ENCODE peak calls at places on chromosome 17, in six cellular contexts. A is Caco-2, K is AG10803, B is MCF 10A, D is sigmoid colon, M is tibial nerve. R is an unnamed sample.

GRCh38 chr17:50345443-50346312 is at the start of gene XYLT2:
- DNase-seq in D (peak; percentile 91), K (peak; percentile 83), M (peak; percentile 76), A (peak; percentile 94), B (peak; percentile 78), R (peak; percentile 85)

GRCh38 chr17:38351412-38352222 is at the start of gene SOCS7:
- DNase-seq in A (peak; percentile 94), M (peak; percentile 86), K (peak; percentile 87), B (peak; percentile 91), D (peak; percentile 95), R (peak; percentile 94)

GRCh38 chr17:76868669-76869208 is 535 bp downstream of the MGAT5B start:
- DNase-seq in D (no peak), M (no peak), A (no peak), K (no peak), B (no peak), R (no peak)

GRCh38 chr17:49438885-49439284 is 24.2 kb upstream of the PHB1 start:
- DNase-seq in K (no peak), D (no peak), A (peak; percentile 35), M (no peak), B (no peak), R (no peak)

GRCh38 chr17:40321502-40322416 is 12.8 kb downstream of the RARA start:
- DNase-seq in B (no peak), K (no peak), D (peak; percentile 84), M (peak; percentile 10), A (no peak), R (no peak)

GRCh38 chr17:76734080-76734840 is 2.9 kb downstream of the SRSF2 start:
- DNase-seq in B (no peak), K (no peak), D (no peak), M (no peak), A (no peak), R (no peak)

GRCh38 chr17:76714822-76715461 is 4.2 kb upstream of the MXRA7 start:
- DNase-seq in B (peak; percentile 67), A (peak; percentile 66), K (peak; percentile 54), M (peak; percentile 78), D (peak; percentile 80), R (peak; percentile 87)

GRCh38 chr17:50460831-50461526 is 7.7 kb downstream of the CHAD start:
- DNase-seq in B (no peak), K (no peak), D (peak; percentile 49), M (no peak), A (no peak), R (no peak)

GRCh38 chr17:56914641-56915263 is 903 bp upstream of the TRIM25 start:
- DNase-seq in B (no peak), K (no peak), M (no peak), D (no peak), A (no peak), R (no peak)

GRCh38 chr17:67056746-67057490 is 12.6 kb downstream of the CACNG1 start:
- DNase-seq in D (no peak), B (no peak), M (no peak), A (peak; percentile 24), K (no peak), R (peak; percentile 21)

GRCh38 chr17:39208893-39209292 is 8.8 kb downstream of the RPL19 start:
- DNase-seq in K (no peak), M (no peak), D (no peak), A (no peak), B (peak; percentile 64), R (no peak)

GRCh38 chr17:60398227-60398959 is 6.5 kb upstream of the USP32 start:
- DNase-seq in A (no peak), D (no peak), M (no peak), B (no peak), K (no peak), R (no peak)

GRCh38 chr17:27236710-27237315 is 57.1 kb upstream of the WSB1 start:
- DNase-seq in M (peak; percentile 88), B (peak; percentile 77), D (peak; percentile 87), K (peak; percentile 65), A (peak; percentile 69), R (peak; percentile 84)

GRCh38 chr17:38797828-38798227 is 1.5 kb downstream of the PIP4K2B start:
- DNase-seq in M (no peak), B (no peak), D (no peak), A (no peak), K (no peak), R (no peak)

GRCh38 chr17:68512967-68513474 is 791 bp downstream of the PRKAR1A start:
- DNase-seq in B (peak; percentile 45), A (no peak), M (no peak), D (peak; percentile 75), K (peak; percentile 54), R (peak; percentile 39)

GRCh38 chr17:44278006-44278405 is 10.1 kb upstream of the SLC4A1 start:
- DNase-seq in K (peak; percentile 17), D (no peak), B (no peak), A (no peak), M (no peak), R (no peak)

GRCh38 chr17:69534235-69534621 is 119.7 kb downstream of the MAP2K6 start:
- DNase-seq in D (no peak), B (no peak), M (no peak), K (no peak), A (no peak), R (no peak)

GRCh38 chr17:31807846-31808245 is 51.2 kb downstream of the COPRS start:
- DNase-seq in B (no peak), D (no peak), M (no peak), K (peak; percentile 60), A (no peak), R (no peak)

GRCh38 chr17:21455761-21456160 is 79.6 kb downstream of the KCNJ12 start:
- DNase-seq in B (no peak), A (no peak), M (no peak), D (no peak), K (no peak), R (no peak)

GRCh38 chr17:78019976-78020716 is 61.6 kb downstream of the TNRC6C start:
- DNase-seq in K (no peak), A (no peak), D (no peak), M (no peak), B (no peak), R (no peak)
- TF ChIP-seq CTCF in K (no peak), A (no peak), D (no peak), M (no peak), B (no peak), R (no peak)

GRCh38 chr17:46057366-46057765 is 58.3 kb downstream of the STH start:
- DNase-seq in B (no peak), M (no peak), D (no peak), K (no peak), A (no peak), R (no peak)

GRCh38 chr17:46061435-46061834 is 62.4 kb downstream of the STH start:
- DNase-seq in M (no peak), B (peak; percentile 14), D (no peak), A (no peak), K (no peak), R (no peak)

GRCh38 chr17:46060461-46060860 is 61.4 kb downstream of the STH start:
- DNase-seq in M (no peak), A (no peak), K (no peak), D (no peak), B (no peak), R (no peak)

GRCh38 chr17:46056800-46057304 is 57.8 kb downstream of the STH start:
- DNase-seq in K (peak; percentile 75), D (no peak), M (no peak), B (peak; percentile 60), A (no peak), R (no peak)

GRCh38 chr17:46059457-46059856 is 60.4 kb downstream of the STH start:
- DNase-seq in A (no peak), B (no peak), M (no peak), K (no peak), D (no peak), R (no peak)
- TF ChIP-seq CTCF in A (no peak), B (no peak), M (no peak), K (no peak), D (no peak), R (no peak)

GRCh38 chr17:11885051-11885450 is 112.2 kb downstream of the ZNF18 start:
- DNase-seq in A (no peak), B (no peak), D (no peak), K (no peak), M (no peak), R (no peak)

GRCh38 chr17:11882716-11883115 is 114.6 kb downstream of the ZNF18 start:
- DNase-seq in D (no peak), A (no peak), M (no peak), K (no peak), B (no peak), R (no peak)

GRCh38 chr17:11874756-11875155 is 122.5 kb downstream of the ZNF18 start:
- DNase-seq in K (no peak), B (no peak), D (no peak), M (no peak), A (no peak), R (no peak)

GRCh38 chr17:11880714-11881113 is 116.6 kb downstream of the ZNF18 start:
- DNase-seq in A (peak; percentile 34), M (no peak), D (no peak), B (peak; percentile 5), K (no peak), R (no peak)
- TF ChIP-seq CTCF in A (peak; percentile 26), M (no peak), D (no peak), B (peak; percentile 59), K (no peak), R (no peak)

GRCh38 chr17:34398990-34399389 is 36.0 kb upstream of the CCL1 start:
- DNase-seq in B (no peak), D (no peak), A (no peak), M (no peak), K (no peak), R (no peak)
- TF ChIP-seq CTCF in B (no peak), D (no peak), A (no peak), M (no peak), K (no peak), R (no peak)

DNA sequence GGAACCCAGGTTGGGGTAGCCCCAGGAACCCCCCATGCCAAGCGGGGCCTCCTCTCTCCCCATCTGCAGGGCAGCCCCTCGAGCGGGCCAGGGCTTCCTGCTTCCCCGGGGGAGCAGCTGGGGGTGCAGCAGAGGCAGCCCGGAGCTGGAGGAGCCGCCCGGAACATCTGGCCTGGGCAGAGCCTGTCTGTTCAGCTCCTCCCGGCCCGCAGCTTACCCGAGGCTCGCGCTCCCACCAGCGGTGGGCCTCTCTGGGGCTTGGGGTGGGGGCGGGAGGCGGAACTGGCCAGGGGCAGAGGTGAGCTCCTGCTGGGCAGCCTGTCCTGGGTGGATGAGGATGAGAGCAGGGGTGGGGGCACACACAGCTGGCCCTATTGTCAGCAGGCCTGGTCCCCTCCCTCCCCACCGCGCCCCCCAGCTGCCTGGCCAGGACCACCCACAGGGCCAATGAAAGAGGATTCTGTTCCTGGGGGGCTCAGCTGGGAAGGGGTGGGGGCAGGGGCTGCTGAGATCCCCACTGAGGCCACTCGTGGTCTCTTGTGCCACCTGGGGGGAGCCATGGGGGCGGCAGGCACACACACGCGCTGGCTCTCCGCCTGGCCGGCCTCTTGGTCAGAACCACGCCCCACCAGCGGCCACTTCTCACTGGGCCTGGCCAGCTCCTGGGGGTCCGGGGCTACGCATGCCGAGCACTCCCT is 34.7 kb downstream of the BAHCC1 start:
- DNase-seq in A (no peak), B (peak; percentile 52), M (no peak), K (peak; percentile 53), D (no peak), R (no peak)
- TF ChIP-seq CTCF in A (no peak), B (no peak), M (peak; percentile 12), K (peak; percentile 5), D (no peak), R (no peak)

R was measured in mesothelial cell of epicardium.